ENCODE peak calls at places on chromosomes 11 and 22, in six cellular contexts. Q, C, G, D, L and F are unnamed samples.

GRCh38 chr22:31243339-31244043 is 31.4 kb downstream of the LIMK2 start:
- DNase-seq in C (no peak), D (peak), Q (no peak), L (no peak), G (no peak), F (peak)

GRCh38 chr11:82949352-82949751 is 47.8 kb downstream of the DDIAS start:
- DNase-seq in L (no peak), Q (no peak), D (no peak), G (no peak), C (no peak), F (no peak)

GRCh38 chr11:102869354-102869753 is 5.4 kb downstream of the MMP12 start:
- DNase-seq in Q (no peak), G (no peak), D (no peak), L (no peak), C (no peak), F (no peak)

GRCh38 chr22:36244522-36245391 is 5.4 kb upstream of the APOL2 start:
- DNase-seq in D (no peak), Q (no peak), L (no peak), G (no peak), C (no peak), F (peak)

GRCh38 chr22:20776624-20777405 is 2.9 kb downstream of the SERPIND1 start:
- DNase-seq in Q (no peak), G (no peak), L (no peak), D (no peak), C (no peak), F (no peak)

GRCh38 chr22:17920145-17920605 is 104.2 kb downstream of the MICAL3 start:
- DNase-seq in G (peak), C (no peak), D (peak), L (no peak), Q (peak), F (no peak)

GRCh38 chr11:861105-861479 is 18.4 kb downstream of the TSPAN4 start:
- DNase-seq in Q (no peak), L (no peak), G (no peak), D (no peak), C (no peak), F (no peak)

GRCh38 chr11:1401656-1402221 is 12.0 kb downstream of the BRSK2 start:
- DNase-seq in D (peak), C (no peak), G (peak), Q (peak), L (no peak), F (peak)

GRCh38 chr22:44815099-44816070 is 63.0 kb downstream of the ARHGAP8 start:
- DNase-seq in C (no peak), Q (no peak), L (no peak), D (no peak), G (no peak), F (no peak)

GRCh38 chr11:27698872-27699241 is 1.4 kb downstream of the BDNF start:
- DNase-seq in D (peak), L (peak), C (no peak), Q (peak), G (peak), F (peak)

GRCh38 chr11:73481626-73482025 is 105.4 kb downstream of the RELT start:
- DNase-seq in Q (no peak), G (no peak), D (no peak), L (no peak), C (no peak), F (no peak)

GRCh38 chr11:73478737-73479347 is 102.6 kb downstream of the RELT start:
- DNase-seq in L (no peak), Q (peak), D (peak), G (no peak), C (peak), F (peak)

GRCh38 chr11:73475549-73475948 is 99.3 kb downstream of the RELT start:
- DNase-seq in D (no peak), L (no peak), C (no peak), Q (no peak), G (no peak), F (no peak)

GRCh38 chr11:73477518-73477917 is 101.3 kb downstream of the RELT start:
- DNase-seq in G (no peak), Q (no peak), D (no peak), C (no peak), L (no peak), F (no peak)

DNA sequence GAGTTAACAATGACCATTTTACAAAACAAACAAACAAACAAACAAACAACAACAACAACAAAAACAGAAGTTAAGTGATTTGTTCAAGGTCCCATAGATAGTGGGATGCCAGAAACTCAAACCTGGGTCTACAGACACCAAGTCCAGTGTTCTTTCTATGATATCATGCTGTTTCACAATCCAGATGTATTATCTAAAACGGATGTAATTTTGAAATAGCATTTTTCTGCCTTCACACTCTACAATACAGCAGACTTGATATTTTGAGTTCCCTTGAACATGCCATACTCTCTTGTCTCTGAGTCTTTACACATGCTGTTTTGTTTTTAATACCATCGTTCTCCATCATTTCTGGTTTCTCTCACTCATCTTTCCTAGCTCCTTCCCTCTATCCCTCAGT is 104.5 kb downstream of the RELT start:
- DNase-seq in D (peak), L (no peak), C (no peak), Q (no peak), G (no peak), F (no peak)
- TF ChIP-seq CTCF in D (no peak), L (no peak), C (no peak), Q (no peak), G (no peak), F (no peak)

DNA sequence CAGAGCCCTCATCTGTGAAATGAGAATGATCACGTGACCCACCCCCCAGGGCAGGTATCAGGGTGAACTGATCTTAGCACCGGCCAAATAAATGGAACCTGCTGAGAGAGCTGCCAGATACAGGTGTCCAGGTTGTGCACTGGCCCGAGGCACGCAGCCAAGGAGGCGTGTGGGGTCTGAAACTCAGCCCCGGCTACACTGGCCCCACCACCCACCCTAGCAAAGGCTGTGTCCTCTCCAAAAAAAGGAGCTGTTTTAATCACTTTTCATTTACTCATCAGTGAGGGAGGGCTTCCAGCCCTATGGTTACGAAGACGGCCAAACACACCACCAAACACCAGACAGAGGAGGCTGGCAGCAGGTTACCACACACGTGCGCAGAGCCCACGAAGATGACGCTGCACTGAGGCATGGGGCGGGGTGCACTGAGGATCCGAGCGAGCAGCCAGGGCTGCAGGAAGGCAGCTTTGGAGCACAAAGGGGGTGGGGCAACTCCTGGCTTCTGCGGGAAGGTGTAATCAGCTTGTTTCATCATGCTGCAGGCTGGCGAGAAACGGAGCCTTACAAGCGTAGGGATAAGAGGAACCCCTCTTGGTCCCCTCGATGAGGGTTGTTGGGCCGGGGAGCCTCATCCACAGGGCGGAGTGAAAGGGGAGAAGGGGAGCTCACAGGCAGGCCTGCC is 19.5 kb upstream of the SLC22A12 start:
- DNase-seq in D (peak), Q (no peak), L (no peak), G (peak), C (no peak), F (no peak)
- H3K4me3 ChIP-seq in D (no peak), Q (no peak), L (no peak), G (no peak), C (no peak), F (no peak)

GRCh38 chr11:33741806-33742205 is 5.6 kb upstream of the CD59 start:
- DNase-seq in Q (no peak), G (no peak), L (no peak), D (no peak), C (no peak), F (no peak)

GRCh38 chr11:33737362-33737821 is 1.2 kb upstream of the CD59 start:
- DNase-seq in D (no peak), L (no peak), C (no peak), Q (no peak), G (no peak), F (peak)

GRCh38 chr11:33747969-33748368 is 11.7 kb upstream of the CD59 start:
- DNase-seq in L (no peak), Q (no peak), D (no peak), G (no peak), C (no peak), F (peak)

GRCh38 chr11:33743291-33743690 is 7.1 kb upstream of the CD59 start:
- DNase-seq in G (no peak), C (no peak), L (no peak), Q (no peak), D (no peak), F (no peak)

GRCh38 chr11:33742249-33742851 is 6.1 kb upstream of the CD59 start:
- DNase-seq in L (no peak), Q (no peak), D (no peak), G (no peak), C (no peak), F (peak)
- TF ChIP-seq CTCF in L (peak), Q (no peak), D (peak), G (peak), C (peak), F (peak)

DNA sequence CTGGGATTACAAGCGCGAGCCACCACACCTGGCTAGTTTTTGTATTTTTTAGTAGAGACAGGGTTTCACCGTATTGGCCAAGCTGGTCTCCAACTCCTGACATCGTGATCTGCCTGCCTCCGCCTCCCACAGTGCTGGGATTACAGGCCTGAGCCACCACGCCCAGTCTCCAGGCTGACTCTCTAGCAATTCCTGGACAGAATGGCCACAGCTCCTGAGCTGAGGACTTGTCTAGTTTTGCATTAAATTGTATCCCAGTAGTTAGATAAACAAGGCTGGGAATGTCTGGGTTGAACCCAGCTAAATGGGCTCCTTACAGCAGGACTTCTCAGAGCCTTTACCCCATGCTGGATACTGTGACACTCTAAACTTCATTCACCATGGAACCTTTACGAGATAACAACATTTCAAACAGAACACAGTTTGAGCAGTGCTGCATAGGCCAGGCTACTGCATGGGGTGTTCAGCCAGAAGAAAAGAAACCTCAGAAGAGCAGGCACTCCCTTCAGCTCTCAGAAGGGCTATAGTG is 13.9 kb upstream of the MOGAT2 start:
- DNase-seq in L (no peak), D (no peak), Q (no peak), G (no peak), C (no peak), F (no peak)
- H3K4me3 ChIP-seq in L (no peak), D (no peak), Q (no peak), G (no peak), C (no peak), F (no peak)

GRCh38 chr11:6594142-6594768 is 9.2 kb downstream of the RRP8 start:
- DNase-seq in C (no peak), G (peak), D (no peak), L (no peak), Q (no peak), F (no peak)
- TF ChIP-seq CTCF in C (no peak), G (no peak), D (no peak), L (no peak), Q (no peak), F (no peak)

GRCh38 chr11:119380160-119380815 is 1.2 kb downstream of the USP2 start:
- DNase-seq in C (no peak), L (no peak), G (no peak), Q (no peak), D (no peak), F (no peak)

GRCh38 chr11:119378851-119379465 is 2.5 kb downstream of the USP2 start:
- DNase-seq in C (no peak), Q (no peak), G (no peak), D (no peak), L (no peak), F (no peak)

GRCh38 chr11:119377112-119377901 is 4.2 kb downstream of the USP2 start:
- DNase-seq in C (no peak), D (no peak), G (no peak), Q (no peak), L (no peak), F (no peak)

GRCh38 chr11:119376197-119376847 is 5.2 kb downstream of the USP2 start:
- DNase-seq in C (no peak), G (no peak), L (no peak), D (peak), Q (no peak), F (no peak)

DNA sequence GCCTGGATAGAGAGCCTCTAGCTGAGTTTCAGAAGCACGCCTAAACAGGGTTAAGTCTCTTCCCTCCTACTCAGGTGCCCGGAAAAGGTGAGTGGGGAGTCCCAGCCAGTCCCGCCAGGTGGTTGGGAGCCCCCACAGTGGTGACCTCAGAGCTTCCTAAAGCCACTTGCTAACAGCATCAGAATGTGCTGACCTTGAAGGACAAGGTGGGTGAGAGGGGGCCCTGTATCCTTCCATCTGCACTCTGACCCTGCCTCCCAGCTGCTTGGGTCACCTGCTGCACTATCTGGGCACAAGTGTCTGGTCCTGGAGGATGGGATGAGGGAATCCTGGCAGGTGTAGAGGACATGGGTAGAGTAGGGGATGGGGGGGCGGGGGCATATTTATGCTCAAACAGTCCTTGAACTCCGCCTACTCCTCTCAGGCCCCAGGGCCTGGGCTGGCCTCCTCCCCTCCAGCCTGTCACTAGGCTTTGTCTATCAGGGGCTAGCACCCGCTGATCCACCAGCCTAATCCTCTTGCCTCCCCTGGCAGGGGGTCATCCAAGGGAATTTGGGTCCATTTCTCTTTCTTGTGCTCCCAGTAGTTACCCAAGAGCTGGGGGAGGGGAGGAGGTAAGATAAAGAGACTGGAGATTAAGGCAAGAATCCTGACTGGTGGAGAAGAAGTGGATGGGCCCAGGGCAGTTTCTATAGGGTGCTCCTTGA is 3.4 kb downstream of the USP2 start:
- DNase-seq in C (no peak), D (no peak), L (no peak), Q (no peak), G (no peak), F (no peak)
- H3K4me3 ChIP-seq in C (no peak), D (no peak), L (no peak), Q (no peak), G (no peak), F (no peak)

DNA sequence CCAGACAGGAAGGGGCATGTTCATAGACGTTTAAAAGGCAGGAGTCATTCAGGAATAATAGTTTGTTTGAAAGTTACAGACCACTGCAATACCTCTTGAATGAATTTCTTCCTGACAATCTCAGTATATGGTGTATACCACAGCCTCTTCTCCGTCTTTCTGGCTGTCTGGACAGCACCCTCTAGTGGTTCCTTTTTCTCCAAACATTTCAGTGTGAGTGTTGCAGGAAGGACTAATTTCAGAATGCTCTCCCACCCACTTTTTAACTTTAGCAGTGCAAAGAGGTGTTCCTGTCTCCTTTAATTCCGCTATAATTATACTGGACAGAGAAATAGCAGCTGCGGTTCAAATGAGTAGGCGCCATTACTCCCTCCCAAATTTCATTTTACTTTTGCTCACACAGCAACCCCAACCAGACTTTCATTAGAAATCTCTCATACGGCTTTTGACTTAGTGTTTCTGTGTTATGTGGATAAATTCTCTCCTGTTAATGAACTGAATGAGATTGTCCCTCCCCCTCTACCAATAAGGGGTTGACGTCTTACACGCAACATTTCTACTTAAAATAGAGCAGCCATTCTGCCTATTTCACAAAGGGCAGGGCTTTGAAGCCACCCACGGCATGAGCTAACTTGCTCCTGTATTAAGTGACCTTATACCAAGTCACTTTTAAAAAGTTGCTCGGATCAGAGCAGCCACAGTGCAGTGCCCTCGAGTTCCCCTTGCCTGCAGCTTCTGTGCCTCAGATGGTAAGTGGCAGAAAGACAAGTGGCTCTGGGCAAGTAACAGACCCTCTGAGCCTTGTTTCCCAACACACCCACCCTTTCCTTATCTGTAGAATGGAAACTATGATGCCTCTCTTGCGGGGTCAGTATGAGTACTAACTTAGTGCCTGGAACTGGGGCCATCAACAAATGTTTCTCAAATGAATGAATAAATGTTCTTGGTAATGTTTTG is 368.6 kb downstream of the OPCML start:
- DNase-seq in G (peak), Q (peak), D (peak), L (no peak), C (peak), F (peak)
- TF ChIP-seq CTCF in G (peak), Q (peak), D (peak), L (peak), C (peak), F (peak)

GRCh38 chr11:73359341-73359740 is 16.9 kb upstream of the RELT start:
- DNase-seq in G (no peak), L (no peak), Q (peak), D (peak), C (no peak), F (no peak)
- H3K4me3 ChIP-seq in G (no peak), L (no peak), Q (no peak), D (no peak), C (no peak), F (no peak)

GRCh38 chr11:24759742-24760141 is 262.9 kb downstream of the LUZP2 start:
- DNase-seq in D (no peak), G (no peak), L (no peak), Q (no peak), C (no peak), F (no peak)
- TF ChIP-seq CTCF in D (no peak), G (no peak), L (no peak), Q (no peak), C (no peak), F (no peak)

DNA sequence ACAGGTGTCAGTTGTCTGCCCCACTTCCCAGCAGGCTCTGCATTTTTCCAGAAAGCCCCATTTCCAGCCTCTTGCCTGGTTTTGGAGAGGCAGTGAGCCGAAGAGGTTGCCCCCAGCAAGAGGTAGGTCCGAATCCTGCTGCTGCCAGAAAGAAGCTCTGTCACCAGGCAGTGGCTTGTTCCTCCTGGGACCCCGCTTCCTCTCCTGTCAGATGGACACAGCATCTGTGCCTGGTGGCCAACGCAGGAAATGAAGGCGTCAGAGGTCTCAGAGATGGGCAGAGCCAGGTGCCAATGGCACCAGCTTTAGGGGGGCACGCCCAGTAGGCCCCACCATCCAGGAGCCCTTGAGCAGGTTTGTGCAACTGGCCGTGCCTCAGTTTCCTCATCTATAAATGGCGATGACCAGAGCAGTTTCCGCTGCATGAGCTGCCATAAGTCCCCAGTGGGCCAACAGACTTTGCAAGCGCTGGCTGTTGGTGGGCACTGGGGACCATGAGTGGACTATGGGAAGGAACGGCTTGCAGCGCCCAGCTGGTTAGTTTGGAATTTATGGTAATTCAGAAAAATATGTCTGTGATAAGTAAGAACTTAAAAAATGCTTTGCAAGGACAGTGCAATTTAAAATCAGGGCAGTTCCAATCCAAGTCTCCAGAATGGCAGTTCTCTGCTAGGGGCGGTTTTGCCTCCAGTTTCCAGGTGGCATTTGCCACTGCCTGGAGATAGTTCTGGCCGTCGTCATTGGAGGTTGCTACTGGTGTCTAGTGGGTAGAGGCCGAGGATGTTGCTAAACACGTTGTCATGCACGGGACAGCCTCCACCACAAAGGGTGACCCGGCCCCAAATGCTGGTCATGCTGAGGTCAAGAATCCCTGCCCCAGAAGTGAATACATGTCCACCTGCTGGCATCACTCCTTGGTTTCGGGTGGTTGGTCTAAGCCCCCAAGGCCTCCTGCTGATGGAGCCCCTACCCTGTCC is 2.3 kb upstream of the OSBPL5 start:
- DNase-seq in G (no peak), Q (no peak), D (no peak), C (no peak), L (peak), F (no peak)
- H3K4me3 ChIP-seq in G (no peak), Q (no peak), D (no peak), C (no peak), L (no peak), F (no peak)